ENCODE peak calls at places on chromosomes 3 and 15, in nine cellular contexts. P is right cardiac atrium, D is suprapubic skin, F is H7, S is heart right ventricle, N is fibroblast of pulmonary artery, Y is uterus, E is small intestine, Q is aorta. V is an unnamed sample.

GRCh38 chr3:103056552-103056951 is 621.7 kb downstream of the ZPLD1 start:
- DNase-seq in Q (no peak), D (no peak), S (no peak), N (no peak), E (peak), F (no peak), P (no peak), Y (no peak), V (no peak)

GRCh38 chr3:33331414-33331813 is 54.2 kb downstream of the FBXL2 start:
- DNase-seq in Y (no peak), D (no peak), E (no peak), S (no peak), N (peak), P (no peak), F (peak), Q (no peak), V (no peak)

GRCh38 chr15:57358611-57359010 is 17.7 kb upstream of the CGNL1 start:
- DNase-seq in D (no peak), P (no peak), E (no peak), S (no peak), Q (no peak), N (no peak), Y (no peak), F (no peak), V (no peak)

GRCh38 chr3:108590443-108590842 is 921 bp downstream of the DZIP3 start:
- DNase-seq in F (no peak), P (no peak), Q (no peak), E (peak), S (no peak), N (no peak), Y (no peak), D (no peak), V (no peak)

GRCh38 chr3:16932877-16933276 is 48.1 kb downstream of the PLCL2 start:
- DNase-seq in Y (no peak), Q (no peak), N (no peak), P (no peak), E (no peak), D (no peak), F (no peak), S (no peak), V (no peak)

GRCh38 chr3:195873971-195874370 is 34.4 kb downstream of the TNK2 start:
- DNase-seq in E (peak), Q (no peak), Y (no peak), F (peak), P (no peak), N (no peak), D (no peak), S (no peak), V (no peak)

GRCh38 chr3:10223676-10224639 is 24.3 kb upstream of the TATDN2 start:
- DNase-seq in E (peak), D (no peak), S (no peak), Y (no peak), N (no peak), P (no peak), F (no peak), Q (no peak), V (no peak)

GRCh38 chr15:47246317-47246716 is 471.0 kb upstream of the SEMA6D start:
- DNase-seq in N (no peak), Y (no peak), P (no peak), D (no peak), S (no peak), F (no peak), Q (no peak), E (no peak), V (no peak)

GRCh38 chr15:95325763-95326688 is 1004.5 kb upstream of the NR2F2 start:
- DNase-seq in E (no peak), P (peak), S (no peak), F (no peak), D (no peak), N (peak), Y (peak), Q (no peak), V (no peak)

GRCh38 chr3:16849795-16850194 is 35.0 kb upstream of the PLCL2 start:
- DNase-seq in E (no peak), S (no peak), D (no peak), P (peak), N (peak), F (no peak), Y (no peak), Q (no peak), V (no peak)

GRCh38 chr3:167992384-167992783 is 103.3 kb downstream of the GOLIM4 start:
- DNase-seq in N (no peak), F (no peak), D (no peak), P (no peak), Q (no peak), Y (no peak), S (no peak), E (peak), V (no peak)

GRCh38 chr3:72768976-72769375 is 79.3 kb downstream of the SHQ1 start:
- DNase-seq in Y (no peak), E (no peak), Q (no peak), D (no peak), F (no peak), N (no peak), P (no peak), S (no peak), V (no peak)

GRCh38 chr3:50322386-50323091 is at the start of gene HYAL2:
- DNase-seq in P (peak), S (peak), Y (peak), F (peak), N (peak), Q (peak), E (peak), D (no peak), V (no peak)

GRCh38 chr3:50323092-50323600 is 601 bp upstream of the HYAL2 start:
- DNase-seq in F (no peak), Q (peak), P (peak), E (no peak), S (no peak), D (no peak), N (no peak), Y (peak), V (no peak)

GRCh38 chr3:50324351-50325144 is 2.0 kb upstream of the HYAL2 start:
- DNase-seq in N (peak), S (peak), D (no peak), E (peak), P (peak), Y (peak), F (peak), Q (peak), V (no peak)

GRCh38 chr3:50321844-50322385 is 630 bp downstream of the HYAL2 start:
- DNase-seq in Y (no peak), Q (no peak), F (peak), D (no peak), E (no peak), P (peak), N (no peak), S (no peak), V (no peak)

GRCh38 chr3:50323614-50324199 is 1.2 kb upstream of the HYAL2 start:
- DNase-seq in F (no peak), D (no peak), P (peak), Q (peak), N (no peak), E (no peak), Y (peak), S (peak), V (no peak)
- H3K4me3 ChIP-seq in F (no peak), D (no peak), P (no peak), Q (no peak), N (no peak), E (no peak), Y (no peak), S (peak), V (peak)

GRCh38 chr15:75713338-75713895 is 769 bp upstream of the CSPG4 start:
- DNase-seq in Y (peak), E (no peak), S (no peak), P (peak), D (no peak), Q (peak), N (peak), F (peak), V (no peak)
- H3K4me3 ChIP-seq in Y (no peak), E (no peak), S (peak), P (no peak), D (peak), Q (no peak), N (no peak), F (peak), V (peak)

GRCh38 chr3:61200255-61200654 is 51.0 kb downstream of the FHIT start:
- DNase-seq in Y (no peak), Q (no peak), F (no peak), N (no peak), D (no peak), E (peak), P (no peak), S (no peak), V (no peak)
- H3K4me3 ChIP-seq in Y (no peak), Q (no peak), F (no peak), N (no peak), D (no peak), E (no peak), P (no peak), S (no peak), V (no peak)

GRCh38 chr15:29821416-29822099 is 710 bp downstream of the TJP1 start:
- DNase-seq in F (peak), P (peak), D (peak), S (peak), E (peak), Y (peak), N (peak), Q (peak), V (peak)

GRCh38 chr15:29822685-29823459 is 604 bp upstream of the TJP1 start:
- DNase-seq in Y (peak), D (peak), S (peak), N (peak), P (peak), F (peak), E (peak), Q (peak), V (peak)

GRCh38 chr15:29822100-29822684 is at the start of gene TJP1:
- DNase-seq in E (peak), P (peak), Q (peak), N (peak), S (peak), D (peak), F (peak), Y (peak), V (peak)

GRCh38 chr15:29819979-29820801 is 2.1 kb downstream of the TJP1 start:
- DNase-seq in Y (no peak), D (no peak), P (no peak), E (no peak), N (no peak), S (no peak), Q (no peak), F (no peak), V (no peak)

DNA sequence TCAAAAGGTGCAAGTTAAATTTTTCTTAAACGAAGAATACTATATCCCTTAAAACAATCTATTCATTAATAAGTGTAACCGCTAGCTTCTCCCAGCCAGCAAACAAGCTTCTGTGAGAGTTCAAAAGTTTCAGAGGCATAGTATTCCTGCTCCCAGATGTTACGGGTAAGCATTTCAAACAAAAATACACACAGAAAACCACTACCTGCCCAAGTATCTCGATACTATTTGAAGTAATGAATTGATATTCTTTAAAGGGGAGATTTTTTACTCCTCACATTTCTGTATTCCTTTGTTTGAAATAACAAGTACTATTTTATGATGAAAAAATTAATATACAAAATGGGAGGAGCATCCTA is 1.5 kb downstream of the TJP1 start:
- DNase-seq in F (no peak), E (no peak), P (no peak), N (no peak), Q (no peak), D (no peak), S (no peak), Y (no peak), V (no peak)
- H3K4me3 ChIP-seq in F (peak), E (no peak), P (peak), N (peak), Q (peak), D (peak), S (peak), Y (peak), V (peak)

GRCh38 chr15:100596792-100597191 is 5.2 kb downstream of the LINS1 start:
- DNase-seq in D (no peak), Y (no peak), N (peak), E (peak), S (no peak), Q (peak), P (peak), F (no peak), V (no peak)
- H3K4me3 ChIP-seq in D (peak), Y (no peak), N (no peak), E (no peak), S (no peak), Q (no peak), P (no peak), F (no peak), V (no peak)